ENCODE peak calls at places on chromosomes 16 and 17, in ten cellular contexts. V is activated effector memory CD4-positive, alpha-beta T cell treated with anti-CD3 and anti-CD28 coated beads, Interleukin-2, amount 50 U/mL, for 16 hours; Q is HFFc6; B is mucosa of descending colon; M is stimulated activated CD4-positive, alpha-beta T cell treated with anti-CD3 and anti-CD28 coated beads, Interleukin-1b, Interleukin-23, amount 100 ng/mL, for 1 hour; U is NCI-H1436 treated with DMSO at 0.1 percent for 48 hours; R is CD4-positive, alpha-beta T cell; Y is A549; O is body of pancreas; S is non-pigmented ciliary epithelial cell. Z is an unnamed sample.

GRCh38 chr17:19433240-19433639 is 22.2 kb downstream of the RNF112 start:
- DNase-seq in V (no peak), Q (no peak), B (no peak), M (no peak), U (no peak), R (no peak), Y (no peak), O (no peak), S (no peak), Z (no peak)

GRCh38 chr16:70688266-70688742 is 2.5 kb upstream of the MTSS2 start:
- DNase-seq in V (no peak), Q (peak; percentile 36), B (peak; percentile 67), M (no peak), U (no peak), R (no peak), Y (no peak), O (no peak), S (no peak), Z (no peak)

GRCh38 chr17:27824176-27824575 is 23.8 kb upstream of the NOS2 start:
- DNase-seq in V (no peak), Q (no peak), B (no peak), M (no peak), U (no peak), R (no peak), Y (no peak), O (no peak), S (no peak), Z (no peak)

GRCh38 chr17:50903604-50904521 is 37.7 kb upstream of the TOB1 start:
- DNase-seq in V (peak; percentile 76), Q (no peak), B (no peak), M (no peak), U (no peak), R (peak; percentile 36), Y (no peak), O (no peak), S (no peak), Z (no peak)

GRCh38 chr16:82135844-82136243 is 34.2 kb downstream of the MPHOSPH6 start:
- DNase-seq in V (no peak), Q (no peak), B (no peak), M (no peak), U (no peak), R (no peak), Y (no peak), O (no peak), S (no peak), Z (no peak)

GRCh38 chr17:59287452-59287851 is 44.0 kb upstream of the YPEL2 start:
- DNase-seq in V (no peak), Q (no peak), B (no peak), M (no peak), U (no peak), R (no peak), Y (no peak), O (no peak), S (peak; percentile 6), Z (no peak)

GRCh38 chr17:82333279-82334171 is at the start of gene SECTM1:
- DNase-seq in V (no peak), Q (peak; percentile 51), B (peak; percentile 78), M (no peak), U (no peak), R (no peak), Y (no peak), O (peak; percentile 55), S (no peak), Z (no peak)

GRCh38 chr16:89922477-89922883 is 662 bp upstream of the TUBB3 start:
- DNase-seq in V (peak; percentile 73), Q (peak; percentile 93), B (peak; percentile 66), M (no peak), U (no peak), R (no peak), Y (peak; percentile 93), O (peak; percentile 52), S (peak; percentile 79), Z (no peak)

GRCh38 chr17:7842950-7843535 is 9.0 kb downstream of the KDM6B start:
- DNase-seq in V (peak; percentile 88), Q (peak; percentile 87), B (peak; percentile 75), M (no peak), U (no peak), R (no peak), Y (peak; percentile 81), O (peak; percentile 72), S (peak; percentile 71), Z (no peak)

GRCh38 chr17:45857977-45858708 is 13.5 kb downstream of the SPPL2C start:
- DNase-seq in V (no peak), Q (peak; percentile 7), B (no peak), M (no peak), U (no peak), R (no peak), Y (no peak), O (no peak), S (no peak), Z (no peak)

GRCh38 chr16:57720142-57720575 is 15.4 kb upstream of the KATNB1 start:
- DNase-seq in V (peak; percentile 76), Q (peak; percentile 47), B (peak; percentile 75), M (no peak), U (no peak), R (no peak), Y (peak; percentile 75), O (peak; percentile 83), S (no peak), Z (no peak)

GRCh38 chr17:73939808-73940207 is 263.7 kb upstream of the RPL38 start:
- DNase-seq in V (no peak), Q (no peak), B (no peak), M (no peak), U (no peak), R (no peak), Y (no peak), O (no peak), S (no peak), Z (no peak)

GRCh38 chr17:41048441-41048840 is 1.3 kb upstream of the KRTAP2-1 start:
- DNase-seq in V (no peak), Q (peak; percentile 91), B (no peak), M (no peak), U (no peak), R (no peak), Y (no peak), O (no peak), S (no peak), Z (no peak)

GRCh38 chr16:67651039-67651438 is 6.1 kb downstream of the CARMIL2 start:
- DNase-seq in V (no peak), Q (no peak), B (no peak), M (no peak), U (no peak), R (no peak), Y (no peak), O (no peak), S (no peak), Z (no peak)

GRCh38 chr17:52154466-52154865 is 4.0 kb downstream of the CA10 start:
- DNase-seq in V (no peak), Q (no peak), B (no peak), M (no peak), U (no peak), R (no peak), Y (no peak), O (no peak), S (no peak), Z (no peak)

GRCh38 chr16:87330257-87330624 is 13.0 kb upstream of the C16orf95 start:
- DNase-seq in V (no peak), Q (no peak), B (no peak), M (no peak), U (no peak), R (no peak), Y (no peak), O (no peak), S (no peak), Z (no peak)

GRCh38 chr16:11604783-11605563 is 18.3 kb upstream of the LITAF start:
- DNase-seq in V (no peak), Q (no peak), B (peak; percentile 61), M (no peak), U (no peak), R (no peak), Y (no peak), O (peak; percentile 46), S (no peak), Z (no peak)

GRCh38 chr17:35519442-35519841 is 18.0 kb downstream of the SLFN12L start:
- DNase-seq in V (no peak), Q (no peak), B (no peak), M (no peak), U (no peak), R (no peak), Y (no peak), O (no peak), S (no peak), Z (no peak)

GRCh38 chr17:65079489-65079900 is 23.0 kb upstream of the GNA13 start:
- DNase-seq in V (no peak), Q (no peak), B (no peak), M (no peak), U (no peak), R (no peak), Y (no peak), O (no peak), S (no peak), Z (no peak)

GRCh38 chr17:39264119-39264518 is 38.4 kb upstream of the STAC2 start:
- DNase-seq in V (no peak), Q (no peak), B (no peak), M (no peak), U (no peak), R (no peak), Y (no peak), O (no peak), S (no peak), Z (no peak)

GRCh38 chr17:15482476-15482875 is 15.1 kb upstream of the CDRT4 start:
- DNase-seq in V (no peak), Q (no peak), B (no peak), M (no peak), U (no peak), R (no peak), Y (no peak), O (no peak), S (no peak), Z (no peak)

GRCh38 chr17:38922538-38923291 is 2.7 kb upstream of the LASP1NB start:
- DNase-seq in V (no peak), Q (peak; percentile 52), B (no peak), M (no peak), U (no peak), R (no peak), Y (no peak), O (peak; percentile 84), S (no peak), Z (no peak)

GRCh38 chr16:29745853-29746345 is at the start of gene C16orf54:
- DNase-seq in V (peak; percentile 96), Q (no peak), B (peak; percentile 77), M (no peak), U (no peak), R (peak; percentile 97), Y (no peak), O (peak; percentile 32), S (no peak), Z (no peak)

GRCh38 chr17:74883241-74883750 is 10.1 kb downstream of the FADS6 start:
- DNase-seq in V (no peak), Q (no peak), B (no peak), M (no peak), U (no peak), R (no peak), Y (no peak), O (no peak), S (no peak), Z (no peak)

GRCh38 chr16:58670177-58670576 is 14.4 kb downstream of the SLC38A7 start:
- DNase-seq in V (no peak), Q (no peak), B (no peak), M (no peak), U (no peak), R (no peak), Y (no peak), O (no peak), S (no peak), Z (no peak)

GRCh38 chr17:79923974-79924638 is 84.9 kb upstream of the CBX4 start:
- DNase-seq in V (peak; percentile 72), Q (no peak), B (peak; percentile 84), M (no peak), U (no peak), R (no peak), Y (peak; percentile 77), O (no peak), S (no peak), Z (no peak)

GRCh38 chr16:35713762-35714650 is 2254.6 kb downstream of the TP53TG3F start:
- DNase-seq in V (no peak), Q (no peak), B (no peak), M (no peak), U (no peak), R (no peak), Y (no peak), O (no peak), S (no peak), Z (no peak)

GRCh38 chr16:55577888-55578287 is 11.4 kb downstream of the CAPNS2 start:
- DNase-seq in V (no peak), Q (no peak), B (no peak), M (no peak), U (no peak), R (no peak), Y (no peak), O (no peak), S (no peak), Z (no peak)